ENCODE peak calls at places on chromosomes 12 and 14, in five cellular contexts. One of them, this sample, is unnamed.
A peak's percentile ranks its signal among the peaks of the same experiment; 100 is the strongest.

GRCh38 chr14:73237786-73238261 is 518 bp downstream of the PAPLN start:
- DNase-seq in K562: no peak
- DNase-seq in GM12878: no peak
- DNase-seq in SK-N-SH: peak; percentile 82
- DNase-seq in HepG2: no peak
- DNase-seq in this sample: no peak

GRCh38 chr14:65966188-65966587 is 520.0 kb upstream of the CCDC196 start:
- DNase-seq in SK-N-SH: no peak
- DNase-seq in HepG2: no peak
- DNase-seq in GM12878: no peak
- DNase-seq in K562: no peak
- DNase-seq in this sample: no peak

GRCh38 chr14:64388533-64389243 is 535 bp downstream of the MTHFD1 start:
- DNase-seq in K562: no peak
- DNase-seq in HepG2: peak; percentile 4
- DNase-seq in SK-N-SH: peak; percentile 10
- DNase-seq in GM12878: no peak
- DNase-seq in this sample: no peak

GRCh38 chr14:44453433-44454171 is 53.5 kb downstream of the FSCB start:
- DNase-seq in K562: no peak
- DNase-seq in GM12878: no peak
- DNase-seq in HepG2: no peak
- DNase-seq in SK-N-SH: no peak
- DNase-seq in this sample: no peak

GRCh38 chr14:54424479-54424901 is 16.7 kb downstream of the CNIH1 start:
- DNase-seq in K562: no peak
- DNase-seq in GM12878: no peak
- DNase-seq in HepG2: peak; percentile 91
- DNase-seq in SK-N-SH: no peak
- DNase-seq in this sample: no peak

GRCh38 chr14:66284346-66284745 is 201.8 kb upstream of the CCDC196 start:
- DNase-seq in GM12878: no peak
- DNase-seq in SK-N-SH: no peak
- DNase-seq in K562: no peak
- DNase-seq in HepG2: peak; percentile 4
- DNase-seq in this sample: no peak

GRCh38 chr14:32662234-32662633 is 276.4 kb upstream of the NPAS3 start:
- DNase-seq in SK-N-SH: no peak
- DNase-seq in HepG2: no peak
- DNase-seq in GM12878: no peak
- DNase-seq in K562: no peak
- DNase-seq in this sample: no peak

GRCh38 chr12:76346798-76347420 is 1.3 kb downstream of the BBS10 start:
- DNase-seq in GM12878: peak; percentile 25
- DNase-seq in HepG2: peak; percentile 50
- DNase-seq in SK-N-SH: peak; percentile 29
- DNase-seq in K562: no peak
- DNase-seq in this sample: no peak

GRCh38 chr12:104877107-104877705 is 80.9 kb downstream of the SLC41A2 start:
- DNase-seq in GM12878: no peak
- DNase-seq in K562: no peak
- DNase-seq in HepG2: no peak
- DNase-seq in SK-N-SH: peak; percentile 51
- DNase-seq in this sample: no peak

GRCh38 chr14:95935228-95935822 is 58.7 kb downstream of the TUNAR start:
- DNase-seq in K562: peak; percentile 14
- DNase-seq in GM12878: no peak
- DNase-seq in SK-N-SH: no peak
- DNase-seq in HepG2: peak; percentile 6
- DNase-seq in this sample: no peak
- TF ChIP-seq YY1 in K562: no peak
- TF ChIP-seq YY1 in GM12878: no peak
- TF ChIP-seq YY1 in SK-N-SH: no peak
- TF ChIP-seq YY1 in HepG2: no peak
- TF ChIP-seq YY1 in this sample: no peak

GRCh38 chr12:12745576-12746211 is 28.5 kb downstream of the CDKN1B start:
- DNase-seq in GM12878: no peak
- DNase-seq in SK-N-SH: no peak
- DNase-seq in K562: no peak
- DNase-seq in HepG2: no peak
- DNase-seq in this sample: no peak

GRCh38 chr12:12736759-12737676 is 19.9 kb downstream of the CDKN1B start:
- DNase-seq in HepG2: no peak
- DNase-seq in K562: peak; percentile 43
- DNase-seq in GM12878: peak; percentile 45
- DNase-seq in SK-N-SH: peak; percentile 73
- DNase-seq in this sample: no peak

GRCh38 chr12:12747281-12747680 is 30.1 kb downstream of the CDKN1B start:
- DNase-seq in GM12878: no peak
- DNase-seq in HepG2: no peak
- DNase-seq in K562: no peak
- DNase-seq in SK-N-SH: no peak
- DNase-seq in this sample: no peak

GRCh38 chr12:12744556-12745305 is 27.6 kb downstream of the CDKN1B start:
- DNase-seq in HepG2: no peak
- DNase-seq in GM12878: no peak
- DNase-seq in SK-N-SH: no peak
- DNase-seq in K562: no peak
- DNase-seq in this sample: no peak

DNA sequence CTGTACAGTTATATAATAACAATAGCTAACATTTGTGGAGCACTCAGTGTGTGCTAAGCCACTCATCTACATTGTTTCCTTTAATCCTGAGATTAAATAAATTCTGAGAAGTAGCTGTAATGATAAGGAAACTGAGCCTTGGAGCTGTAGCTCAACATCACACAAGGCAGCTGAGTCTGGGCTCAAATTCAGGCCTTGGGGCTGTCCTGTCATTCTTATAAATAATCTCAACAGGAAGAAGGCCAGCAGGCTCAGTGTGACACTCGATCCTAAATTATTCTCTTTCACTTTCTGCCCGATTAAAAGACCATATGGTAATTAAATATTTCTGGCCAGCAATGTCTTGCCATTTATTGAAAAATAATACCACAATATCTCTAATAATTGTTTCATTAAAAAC is 24.5 kb downstream of the CDKN1B start:
- DNase-seq in HepG2: no peak
- DNase-seq in SK-N-SH: no peak
- DNase-seq in K562: no peak
- DNase-seq in GM12878: no peak
- DNase-seq in this sample: no peak
- H2AFZ ChIP-seq in HepG2: no peak overlapping the region
- H2AFZ ChIP-seq in SK-N-SH: peak overlapping the region; percentile 32
- H2AFZ ChIP-seq in K562: peak overlapping the region; percentile 20
- H2AFZ ChIP-seq in GM12878: no peak overlapping the region
- H2AFZ ChIP-seq in this sample: no peak overlapping the region

DNA sequence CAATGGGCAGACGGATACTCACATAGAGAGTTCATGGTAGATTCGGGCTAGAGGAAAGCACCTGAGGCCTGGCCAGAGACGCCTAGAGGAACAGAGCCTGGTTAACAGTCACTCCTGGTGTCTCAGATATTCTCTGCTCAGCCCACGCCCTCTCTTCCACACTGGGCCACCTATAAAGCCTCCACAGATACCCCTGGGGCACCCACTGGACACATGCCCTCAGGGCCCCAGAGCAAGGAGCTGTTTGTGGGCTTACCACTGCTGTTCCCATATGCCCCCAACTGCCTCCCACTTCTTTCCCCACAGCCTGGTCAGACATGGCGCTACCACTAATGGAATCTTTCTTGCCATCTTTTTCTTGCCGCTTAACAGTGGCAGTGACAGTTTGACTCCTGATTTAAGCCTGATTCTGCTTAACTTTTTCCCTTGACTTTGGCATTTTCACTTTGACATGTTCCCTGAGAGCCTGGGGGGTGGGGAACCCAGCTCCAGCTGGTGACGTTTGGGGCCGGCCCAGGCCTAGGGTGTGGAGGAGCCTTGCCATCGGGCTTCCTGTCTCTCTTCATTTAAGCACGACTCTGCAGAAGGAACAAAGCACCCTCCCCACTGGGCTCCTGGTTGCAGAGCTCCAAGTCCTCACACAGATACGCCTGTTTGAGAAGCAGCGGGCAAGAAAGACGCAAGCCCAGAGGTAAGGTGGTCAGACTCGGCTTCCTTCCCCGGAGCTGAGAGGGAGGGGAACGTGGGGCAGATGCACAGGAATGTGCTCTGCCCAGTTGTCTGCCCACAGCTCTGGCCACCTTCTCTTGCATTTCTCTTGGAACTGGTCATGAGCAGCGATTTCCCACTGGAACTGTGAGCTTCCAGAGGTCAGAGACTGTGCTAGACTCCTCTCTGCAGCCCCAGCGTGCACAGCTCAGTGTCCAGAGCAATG is at the start of gene CD4:
- DNase-seq in GM12878: no peak
- DNase-seq in HepG2: no peak
- DNase-seq in SK-N-SH: no peak
- DNase-seq in K562: no peak
- DNase-seq in this sample: no peak
- TF ChIP-seq ZBTB33 in GM12878: no peak
- TF ChIP-seq ZBTB33 in HepG2: no peak
- TF ChIP-seq ZBTB33 in SK-N-SH: no peak
- TF ChIP-seq ZBTB33 in K562: no peak
- TF ChIP-seq ZBTB33 in this sample: no peak

GRCh38 chr14:50600849-50601248 is 40.9 kb downstream of the ATL1 start:
- DNase-seq in GM12878: no peak
- DNase-seq in SK-N-SH: no peak
- DNase-seq in K562: no peak
- DNase-seq in HepG2: peak; percentile 11
- DNase-seq in this sample: no peak
- TF ChIP-seq YY1 in GM12878: no peak
- TF ChIP-seq YY1 in SK-N-SH: no peak
- TF ChIP-seq YY1 in K562: no peak
- TF ChIP-seq YY1 in HepG2: no peak
- TF ChIP-seq YY1 in this sample: no peak

DNA sequence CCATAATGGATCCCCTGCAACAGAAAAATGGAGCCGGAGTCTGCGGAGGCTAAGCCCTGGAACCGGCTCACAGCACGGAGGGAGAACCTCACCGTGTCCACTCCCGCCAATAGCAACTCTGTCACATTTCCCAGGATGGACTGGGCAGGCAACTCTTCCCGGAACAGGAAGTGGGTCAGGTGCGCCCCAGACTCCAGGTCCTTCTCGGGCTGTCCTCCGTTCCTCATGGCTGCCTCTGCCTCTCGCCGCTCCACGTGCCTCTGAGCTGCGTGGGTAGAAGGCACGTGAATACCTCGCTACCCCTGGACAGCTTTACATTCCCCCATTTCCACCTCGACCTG is 2.2 kb downstream of the CYP27B1 start:
- DNase-seq in HepG2: no peak
- DNase-seq in K562: no peak
- DNase-seq in GM12878: no peak
- DNase-seq in SK-N-SH: no peak
- DNase-seq in this sample: no peak
- H2AFZ ChIP-seq in HepG2: no peak overlapping the region
- H2AFZ ChIP-seq in K562: no peak overlapping the region
- H2AFZ ChIP-seq in GM12878: peak overlapping the region; percentile 81
- H2AFZ ChIP-seq in SK-N-SH: no peak overlapping the region
- H2AFZ ChIP-seq in this sample: peak overlapping the region; percentile 79

GRCh38 chr12:11601647-11602046 is 47.8 kb upstream of the ETV6 start:
- DNase-seq in GM12878: no peak
- DNase-seq in HepG2: no peak
- DNase-seq in K562: no peak
- DNase-seq in SK-N-SH: no peak
- DNase-seq in this sample: no peak
- TF ChIP-seq ZBTB33 in GM12878: no peak
- TF ChIP-seq ZBTB33 in HepG2: no peak
- TF ChIP-seq ZBTB33 in K562: no peak
- TF ChIP-seq ZBTB33 in SK-N-SH: no peak
- TF ChIP-seq ZBTB33 in this sample: no peak

GRCh38 chr12:79119796-79120195 is 255.2 kb downstream of the SYT1 start:
- DNase-seq in K562: no peak
- DNase-seq in GM12878: no peak
- DNase-seq in SK-N-SH: no peak
- DNase-seq in HepG2: no peak
- DNase-seq in this sample: no peak
- TF ChIP-seq YY1 in K562: no peak
- TF ChIP-seq YY1 in GM12878: no peak
- TF ChIP-seq YY1 in SK-N-SH: no peak
- TF ChIP-seq YY1 in HepG2: no peak
- TF ChIP-seq YY1 in this sample: no peak